ENCODE peak calls at places on chromosomes 13 and 19, in ten cellular contexts. A is activated CD4-positive, alpha-beta T cell treated with anti-CD3 and anti-CD28 coated beads, Interleukin-2, amount 50 U/mL, for 1 hour; Q is H9; P is midbrain; S is NCI-H345; U is Panc1; Y is mucosa of gallbladder; F is neural crest cell; J is OCI-M1; Z is activated CD4-positive, CD25-positive, alpha-beta regulatory T cell treated with anti-CD3 and anti-CD28 coated beads, Interleukin-2, amount 50 U/mL, for 16 hours. V is an unnamed sample.
A peak's percentile ranks its signal among the peaks of the same experiment; 100 is the strongest.

GRCh38 chr19:57165846-57166245 is 1.4 kb downstream of the DUXA start:
- DNase-seq in A (no peak), Q (no peak), P (no peak), S (no peak), U (no peak), Y (no peak), F (no peak), J (no peak), Z (no peak), V (no peak)

GRCh38 chr13:25249001-25249543 is 38.2 kb downstream of the MTMR6 start:
- DNase-seq in A (no peak), Q (no peak), P (peak; percentile 82), S (peak; percentile 2), U (no peak), Y (no peak), F (no peak), J (peak; percentile 51), Z (no peak), V (peak; percentile 24)

GRCh38 chr13:39616087-39616694 is 13.2 kb upstream of the LHFPL6 start:
- DNase-seq in A (peak; percentile 14), Q (peak; percentile 55), P (peak; percentile 83), S (peak; percentile 58), U (no peak), Y (peak; percentile 51), F (peak; percentile 54), J (peak; percentile 84), Z (no peak), V (peak; percentile 27)

GRCh38 chr13:31172001-31172400 is 10.3 kb upstream of the HSPH1 start:
- DNase-seq in A (no peak), Q (no peak), P (no peak), S (no peak), U (no peak), Y (no peak), F (no peak), J (no peak), Z (no peak), V (no peak)

GRCh38 chr19:57321164-57321563 is 892 bp downstream of the ZNF543 start:
- DNase-seq in A (no peak), Q (no peak), P (no peak), S (no peak), U (no peak), Y (no peak), F (no peak), J (peak; percentile 57), Z (no peak), V (no peak)

GRCh38 chr13:70623260-70623659 is 515.0 kb upstream of the KLHL1 start:
- DNase-seq in A (no peak), Q (no peak), P (no peak), S (peak; percentile 16), U (no peak), Y (no peak), F (no peak), J (peak; percentile 51), Z (no peak), V (no peak)

GRCh38 chr13:44471686-44472085 is 98.1 kb downstream of the SERP2 start:
- DNase-seq in A (no peak), Q (no peak), P (no peak), S (no peak), U (no peak), Y (no peak), F (no peak), J (no peak), Z (no peak), V (no peak)

GRCh38 chr13:29067306-29067945 is 247.3 kb downstream of the MTUS2 start:
- DNase-seq in A (no peak), Q (no peak), P (no peak), S (no peak), U (no peak), Y (no peak), F (no peak), J (no peak), Z (no peak), V (no peak)

GRCh38 chr13:95921485-95921884 is 131.7 kb downstream of the UGGT2 start:
- DNase-seq in A (no peak), Q (no peak), P (no peak), S (no peak), U (no peak), Y (no peak), F (no peak), J (no peak), Z (no peak), V (no peak)

GRCh38 chr13:74931698-74932433 is 550.1 kb downstream of the TBC1D4 start:
- DNase-seq in A (no peak), Q (no peak), P (no peak), S (no peak), U (no peak), Y (no peak), F (no peak), J (peak; percentile 43), Z (no peak), V (no peak)

GRCh38 chr13:110877737-110878136 is 37.1 kb downstream of the ANKRD10 start:
- DNase-seq in A (no peak), Q (no peak), P (no peak), S (no peak), U (no peak), Y (no peak), F (no peak), J (no peak), Z (no peak), V (no peak)

GRCh38 chr13:114013336-114013735 is 39.5 kb upstream of the C13orf46 start:
- DNase-seq in A (no peak), Q (no peak), P (no peak), S (no peak), U (no peak), Y (no peak), F (no peak), J (no peak), Z (no peak), V (no peak)

GRCh38 chr19:3335431-3336350 is 30.7 kb upstream of the NFIC start:
- DNase-seq in A (no peak), Q (no peak), P (no peak), S (no peak), U (no peak), Y (peak; percentile 46), F (no peak), J (no peak), Z (no peak), V (no peak)

GRCh38 chr19:2477141-2477710 is 1.3 kb downstream of the GADD45B start:
- DNase-seq in A (peak; percentile 32), Q (no peak), P (peak; percentile 23), S (peak; percentile 53), U (no peak), Y (peak; percentile 38), F (no peak), J (no peak), Z (no peak), V (no peak)

V was measured in GM12864.